ENCODE peak calls at places on chromosome 20, in ten cellular contexts. One of them, this sample, is unnamed.

GRCh38 chr20:14522595-14522994 is 185.2 kb upstream of the FLRT3 start:
- DNase-seq in activated gamma-delta T cell treated with Interleukin-2 at 50 U/mL for 16 hours: no peak
- DNase-seq in stimulated activated naive CD4-positive, alpha-beta T cell: no peak
- DNase-seq in stimulated activated CD4-positive, alpha-beta T cell treated with anti-CD3 and anti-CD28 coated beads, Interleukin-1b, Interleukin-23, amount 100 ng/mL, for 24 hours: no peak
- DNase-seq in anterior cingulate cortex: no peak
- DNase-seq in T-helper 1 cell: no peak
- DNase-seq in activated CD4-positive, alpha-beta T cell treated with anti-CD3 and anti-CD28 coated beads for 4 hours: no peak
- DNase-seq in iPS-NIHi11: no peak
- DNase-seq in neural progenitor cell: no peak
- DNase-seq in AG08395: no peak
- DNase-seq in this sample: no peak

GRCh38 chr20:24747881-24748595 is 201.0 kb upstream of the CST7 start:
- DNase-seq in neural progenitor cell: no peak
- DNase-seq in activated CD4-positive, alpha-beta T cell treated with anti-CD3 and anti-CD28 coated beads for 4 hours: no peak
- DNase-seq in activated gamma-delta T cell treated with Interleukin-2 at 50 U/mL for 16 hours: no peak
- DNase-seq in T-helper 1 cell: no peak
- DNase-seq in anterior cingulate cortex: no peak
- DNase-seq in iPS-NIHi11: no peak
- DNase-seq in AG08395: no peak
- DNase-seq in stimulated activated naive CD4-positive, alpha-beta T cell: no peak
- DNase-seq in stimulated activated CD4-positive, alpha-beta T cell treated with anti-CD3 and anti-CD28 coated beads, Interleukin-1b, Interleukin-23, amount 100 ng/mL, for 24 hours: no peak
- DNase-seq in this sample: no peak

GRCh38 chr20:48025061-48025515 is 239.8 kb upstream of the SULF2 start:
- DNase-seq in stimulated activated CD4-positive, alpha-beta T cell treated with anti-CD3 and anti-CD28 coated beads, Interleukin-1b, Interleukin-23, amount 100 ng/mL, for 24 hours: no peak
- DNase-seq in iPS-NIHi11: peak; percentile 45
- DNase-seq in T-helper 1 cell: no peak
- DNase-seq in stimulated activated naive CD4-positive, alpha-beta T cell: no peak
- DNase-seq in activated gamma-delta T cell treated with Interleukin-2 at 50 U/mL for 16 hours: no peak
- DNase-seq in activated CD4-positive, alpha-beta T cell treated with anti-CD3 and anti-CD28 coated beads for 4 hours: no peak
- DNase-seq in neural progenitor cell: peak; percentile 49
- DNase-seq in AG08395: peak; percentile 90
- DNase-seq in anterior cingulate cortex: no peak
- DNase-seq in this sample: no peak

GRCh38 chr20:5528719-5529256 is 212.0 kb upstream of the PROKR2 start:
- DNase-seq in stimulated activated CD4-positive, alpha-beta T cell treated with anti-CD3 and anti-CD28 coated beads, Interleukin-1b, Interleukin-23, amount 100 ng/mL, for 24 hours: peak; percentile 38
- DNase-seq in stimulated activated naive CD4-positive, alpha-beta T cell: peak; percentile 66
- DNase-seq in anterior cingulate cortex: peak; percentile 34
- DNase-seq in activated gamma-delta T cell treated with Interleukin-2 at 50 U/mL for 16 hours: peak; percentile 72
- DNase-seq in activated CD4-positive, alpha-beta T cell treated with anti-CD3 and anti-CD28 coated beads for 4 hours: peak; percentile 74
- DNase-seq in neural progenitor cell: peak; percentile 81
- DNase-seq in iPS-NIHi11: peak; percentile 74
- DNase-seq in T-helper 1 cell: peak; percentile 72
- DNase-seq in AG08395: peak; percentile 78
- DNase-seq in this sample: peak; percentile 66

GRCh38 chr20:61480158-61480825 is 228.2 kb downstream of the CDH4 start:
- DNase-seq in activated CD4-positive, alpha-beta T cell treated with anti-CD3 and anti-CD28 coated beads for 4 hours: no peak
- DNase-seq in iPS-NIHi11: peak; percentile 52
- DNase-seq in anterior cingulate cortex: no peak
- DNase-seq in AG08395: no peak
- DNase-seq in neural progenitor cell: no peak
- DNase-seq in T-helper 1 cell: no peak
- DNase-seq in activated gamma-delta T cell treated with Interleukin-2 at 50 U/mL for 16 hours: no peak
- DNase-seq in stimulated activated CD4-positive, alpha-beta T cell treated with anti-CD3 and anti-CD28 coated beads, Interleukin-1b, Interleukin-23, amount 100 ng/mL, for 24 hours: no peak
- DNase-seq in stimulated activated naive CD4-positive, alpha-beta T cell: no peak
- DNase-seq in this sample: no peak

GRCh38 chr20:2671977-2672376 is 8.0 kb upstream of the IDH3B start:
- DNase-seq in neural progenitor cell: peak; percentile 40
- DNase-seq in stimulated activated naive CD4-positive, alpha-beta T cell: no peak
- DNase-seq in anterior cingulate cortex: no peak
- DNase-seq in iPS-NIHi11: peak; percentile 39
- DNase-seq in stimulated activated CD4-positive, alpha-beta T cell treated with anti-CD3 and anti-CD28 coated beads, Interleukin-1b, Interleukin-23, amount 100 ng/mL, for 24 hours: no peak
- DNase-seq in activated gamma-delta T cell treated with Interleukin-2 at 50 U/mL for 16 hours: no peak
- DNase-seq in activated CD4-positive, alpha-beta T cell treated with anti-CD3 and anti-CD28 coated beads for 4 hours: no peak
- DNase-seq in AG08395: no peak
- DNase-seq in T-helper 1 cell: no peak
- DNase-seq in this sample: no peak

GRCh38 chr20:24493181-24493580 is 23.8 kb downstream of the SYNDIG1 start:
- DNase-seq in stimulated activated naive CD4-positive, alpha-beta T cell: no peak
- DNase-seq in AG08395: no peak
- DNase-seq in activated gamma-delta T cell treated with Interleukin-2 at 50 U/mL for 16 hours: no peak
- DNase-seq in T-helper 1 cell: no peak
- DNase-seq in iPS-NIHi11: no peak
- DNase-seq in neural progenitor cell: no peak
- DNase-seq in stimulated activated CD4-positive, alpha-beta T cell treated with anti-CD3 and anti-CD28 coated beads, Interleukin-1b, Interleukin-23, amount 100 ng/mL, for 24 hours: no peak
- DNase-seq in activated CD4-positive, alpha-beta T cell treated with anti-CD3 and anti-CD28 coated beads for 4 hours: no peak
- DNase-seq in anterior cingulate cortex: no peak
- DNase-seq in this sample: no peak

GRCh38 chr20:44401770-44402390 is 46.4 kb downstream of the HNF4A start:
- DNase-seq in activated gamma-delta T cell treated with Interleukin-2 at 50 U/mL for 16 hours: no peak
- DNase-seq in stimulated activated CD4-positive, alpha-beta T cell treated with anti-CD3 and anti-CD28 coated beads, Interleukin-1b, Interleukin-23, amount 100 ng/mL, for 24 hours: no peak
- DNase-seq in activated CD4-positive, alpha-beta T cell treated with anti-CD3 and anti-CD28 coated beads for 4 hours: no peak
- DNase-seq in anterior cingulate cortex: no peak
- DNase-seq in T-helper 1 cell: no peak
- DNase-seq in stimulated activated naive CD4-positive, alpha-beta T cell: no peak
- DNase-seq in neural progenitor cell: no peak
- DNase-seq in iPS-NIHi11: no peak
- DNase-seq in AG08395: no peak
- DNase-seq in this sample: no peak

GRCh38 chr20:2998728-2999127 is 44.7 kb upstream of the GNRH2 start:
- DNase-seq in activated gamma-delta T cell treated with Interleukin-2 at 50 U/mL for 16 hours: no peak
- DNase-seq in activated CD4-positive, alpha-beta T cell treated with anti-CD3 and anti-CD28 coated beads for 4 hours: no peak
- DNase-seq in stimulated activated CD4-positive, alpha-beta T cell treated with anti-CD3 and anti-CD28 coated beads, Interleukin-1b, Interleukin-23, amount 100 ng/mL, for 24 hours: no peak
- DNase-seq in stimulated activated naive CD4-positive, alpha-beta T cell: no peak
- DNase-seq in T-helper 1 cell: no peak
- DNase-seq in iPS-NIHi11: no peak
- DNase-seq in anterior cingulate cortex: no peak
- DNase-seq in AG08395: no peak
- DNase-seq in neural progenitor cell: no peak
- DNase-seq in this sample: no peak

GRCh38 chr20:57856658-57857057 is 146.8 kb upstream of the PMEPA1 start:
- DNase-seq in activated CD4-positive, alpha-beta T cell treated with anti-CD3 and anti-CD28 coated beads for 4 hours: no peak
- DNase-seq in iPS-NIHi11: no peak
- DNase-seq in activated gamma-delta T cell treated with Interleukin-2 at 50 U/mL for 16 hours: peak; percentile 20
- DNase-seq in stimulated activated CD4-positive, alpha-beta T cell treated with anti-CD3 and anti-CD28 coated beads, Interleukin-1b, Interleukin-23, amount 100 ng/mL, for 24 hours: no peak
- DNase-seq in AG08395: no peak
- DNase-seq in T-helper 1 cell: no peak
- DNase-seq in stimulated activated naive CD4-positive, alpha-beta T cell: no peak
- DNase-seq in anterior cingulate cortex: no peak
- DNase-seq in neural progenitor cell: no peak
- DNase-seq in this sample: no peak

GRCh38 chr20:19588731-19589130 is 169.3 kb upstream of the RIN2 start:
- DNase-seq in activated gamma-delta T cell treated with Interleukin-2 at 50 U/mL for 16 hours: no peak
- DNase-seq in neural progenitor cell: no peak
- DNase-seq in stimulated activated naive CD4-positive, alpha-beta T cell: no peak
- DNase-seq in AG08395: no peak
- DNase-seq in anterior cingulate cortex: no peak
- DNase-seq in iPS-NIHi11: no peak
- DNase-seq in T-helper 1 cell: no peak
- DNase-seq in activated CD4-positive, alpha-beta T cell treated with anti-CD3 and anti-CD28 coated beads for 4 hours: no peak
- DNase-seq in stimulated activated CD4-positive, alpha-beta T cell treated with anti-CD3 and anti-CD28 coated beads, Interleukin-1b, Interleukin-23, amount 100 ng/mL, for 24 hours: no peak
- DNase-seq in this sample: no peak

GRCh38 chr20:1775117-1775516 is 117.5 kb upstream of the SIRPG start:
- DNase-seq in neural progenitor cell: no peak
- DNase-seq in activated CD4-positive, alpha-beta T cell treated with anti-CD3 and anti-CD28 coated beads for 4 hours: no peak
- DNase-seq in activated gamma-delta T cell treated with Interleukin-2 at 50 U/mL for 16 hours: no peak
- DNase-seq in AG08395: peak; percentile 53
- DNase-seq in stimulated activated CD4-positive, alpha-beta T cell treated with anti-CD3 and anti-CD28 coated beads, Interleukin-1b, Interleukin-23, amount 100 ng/mL, for 24 hours: no peak
- DNase-seq in iPS-NIHi11: no peak
- DNase-seq in T-helper 1 cell: no peak
- DNase-seq in anterior cingulate cortex: no peak
- DNase-seq in stimulated activated naive CD4-positive, alpha-beta T cell: no peak
- DNase-seq in this sample: no peak

GRCh38 chr20:21191839-21192238 is 66.0 kb downstream of the KIZ start:
- DNase-seq in stimulated activated CD4-positive, alpha-beta T cell treated with anti-CD3 and anti-CD28 coated beads, Interleukin-1b, Interleukin-23, amount 100 ng/mL, for 24 hours: no peak
- DNase-seq in anterior cingulate cortex: no peak
- DNase-seq in stimulated activated naive CD4-positive, alpha-beta T cell: no peak
- DNase-seq in iPS-NIHi11: peak; percentile 77
- DNase-seq in activated CD4-positive, alpha-beta T cell treated with anti-CD3 and anti-CD28 coated beads for 4 hours: no peak
- DNase-seq in neural progenitor cell: peak; percentile 88
- DNase-seq in T-helper 1 cell: no peak
- DNase-seq in activated gamma-delta T cell treated with Interleukin-2 at 50 U/mL for 16 hours: no peak
- DNase-seq in AG08395: no peak
- DNase-seq in this sample: no peak

GRCh38 chr20:6944292-6944691 is 176.8 kb downstream of the BMP2 start:
- DNase-seq in AG08395: no peak
- DNase-seq in T-helper 1 cell: no peak
- DNase-seq in activated gamma-delta T cell treated with Interleukin-2 at 50 U/mL for 16 hours: no peak
- DNase-seq in activated CD4-positive, alpha-beta T cell treated with anti-CD3 and anti-CD28 coated beads for 4 hours: no peak
- DNase-seq in stimulated activated CD4-positive, alpha-beta T cell treated with anti-CD3 and anti-CD28 coated beads, Interleukin-1b, Interleukin-23, amount 100 ng/mL, for 24 hours: no peak
- DNase-seq in anterior cingulate cortex: no peak
- DNase-seq in iPS-NIHi11: no peak
- DNase-seq in stimulated activated naive CD4-positive, alpha-beta T cell: no peak
- DNase-seq in neural progenitor cell: no peak
- DNase-seq in this sample: no peak

GRCh38 chr20:41879151-41879550 is 261.0 kb upstream of the CHD6 start:
- DNase-seq in anterior cingulate cortex: no peak
- DNase-seq in activated CD4-positive, alpha-beta T cell treated with anti-CD3 and anti-CD28 coated beads for 4 hours: no peak
- DNase-seq in AG08395: no peak
- DNase-seq in stimulated activated CD4-positive, alpha-beta T cell treated with anti-CD3 and anti-CD28 coated beads, Interleukin-1b, Interleukin-23, amount 100 ng/mL, for 24 hours: no peak
- DNase-seq in stimulated activated naive CD4-positive, alpha-beta T cell: no peak
- DNase-seq in activated gamma-delta T cell treated with Interleukin-2 at 50 U/mL for 16 hours: no peak
- DNase-seq in T-helper 1 cell: no peak
- DNase-seq in iPS-NIHi11: no peak
- DNase-seq in neural progenitor cell: peak; percentile 62
- DNase-seq in this sample: no peak

This sample was measured in activated naive CD4-positive, alpha-beta T cell treated with anti-CD3 and anti-CD28 coated beads, Interleukin-2, amount 50 U/mL, for 16 hours.